ENCODE peak calls at places on chromosomes 16 and 17, in five cellular contexts. P, I, L, G and B are unnamed samples.

GRCh38 chr17:55969577-55969976 is 183.7 kb upstream of the ANKFN1 start:
- DNase-seq in P (no peak), I (no peak), L (no peak), G (no peak), B (no peak)

GRCh38 chr16:47113130-47113529 is 30.6 kb downstream of the NETO2 start:
- DNase-seq in P (no peak), I (no peak), L (no peak), G (no peak), B (no peak)

GRCh38 chr17:42459983-42460300 is 1.3 kb downstream of the ATP6V0A1 start:
- DNase-seq in P (no peak), I (no peak), L (no peak), G (no peak), B (no peak)

GRCh38 chr17:48543854-48544355 is 1.0 kb downstream of the HOXB2 start:
- DNase-seq in P (no peak), I (peak), L (no peak), G (no peak), B (peak)

GRCh38 chr17:63774141-63774981 is at the start of gene DDX42:
- DNase-seq in P (peak), I (no peak), L (peak), G (peak), B (no peak)

GRCh38 chr17:40341808-40342574 is 22.5 kb downstream of the GJD3 start:
- DNase-seq in P (no peak), I (no peak), L (peak), G (peak), B (no peak)

GRCh38 chr16:13866073-13866472 is 53.9 kb upstream of the ERCC4 start:
- DNase-seq in P (no peak), I (no peak), L (peak), G (peak), B (no peak)

GRCh38 chr17:72467841-72468653 is 347.2 kb downstream of the SOX9 start:
- DNase-seq in P (no peak), I (no peak), L (no peak), G (no peak), B (no peak)

GRCh38 chr16:58126451-58126968 is 2.7 kb downstream of the CFAP20 start:
- DNase-seq in P (no peak), I (no peak), L (no peak), G (no peak), B (no peak)

DNA sequence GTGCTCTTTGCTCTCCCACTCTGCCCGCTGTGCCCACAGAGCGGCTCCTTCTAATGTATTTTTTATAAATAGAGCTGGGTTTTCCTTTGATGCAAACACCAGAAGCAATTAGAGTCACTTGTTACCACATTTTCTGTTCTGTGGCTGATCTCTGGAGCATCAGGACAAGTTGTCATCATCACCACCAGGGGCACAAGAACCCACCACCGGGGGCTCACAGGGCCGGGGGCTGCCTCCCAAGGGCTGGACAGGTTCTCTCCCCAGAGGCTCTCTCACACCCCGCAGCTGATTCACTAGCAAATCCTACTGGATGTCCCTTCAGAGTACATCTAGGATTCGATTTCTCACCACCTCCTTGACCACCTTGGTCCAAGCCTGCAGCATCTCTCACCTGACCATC is 18.5 kb downstream of the C16orf82 start:
- DNase-seq in P (no peak), I (no peak), L (no peak), G (no peak), B (no peak)
- TF ChIP-seq CTCF in P (no peak), I (no peak), L (no peak), G (no peak), B (no peak)

GRCh38 chr17:28427372-28427771 is 21.4 kb upstream of the SLC46A1 start:
- DNase-seq in P (no peak), I (no peak), L (no peak), G (no peak), B (no peak)

GRCh38 chr17:28425206-28425605 is 19.2 kb upstream of the SLC46A1 start:
- DNase-seq in P (no peak), I (no peak), L (no peak), G (no peak), B (no peak)

GRCh38 chr17:28421775-28422305 is 15.8 kb upstream of the SLC46A1 start:
- DNase-seq in P (no peak), I (no peak), L (no peak), G (no peak), B (no peak)

DNA sequence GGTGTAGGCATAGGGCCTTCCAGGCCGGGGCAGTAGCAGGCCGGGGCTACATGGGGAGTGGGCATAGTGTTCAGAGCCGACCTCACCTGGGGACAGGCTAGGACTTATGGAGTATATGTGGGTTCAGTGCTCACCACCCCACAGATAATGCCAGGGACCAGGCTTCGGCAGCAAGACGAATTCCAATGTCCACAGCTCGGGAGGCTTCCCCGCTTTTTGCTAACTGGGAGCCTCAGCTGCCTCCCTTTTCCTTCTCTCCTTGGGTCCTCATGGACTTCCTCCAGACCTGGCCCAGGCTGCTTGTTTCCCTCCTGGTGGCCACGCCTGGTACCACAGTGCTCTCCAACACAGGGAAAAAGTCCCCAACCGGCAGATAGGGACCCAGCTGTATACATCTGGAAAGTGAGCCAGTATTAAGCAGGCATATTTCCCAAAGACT is 20.1 kb upstream of the SLC46A1 start:
- DNase-seq in P (no peak), I (no peak), L (peak), G (peak), B (no peak)
- TF ChIP-seq CTCF in P (peak), I (no peak), L (no peak), G (peak), B (no peak)

GRCh38 chr17:82703036-82703745 is 4.7 kb upstream of the RAB40B start:
- DNase-seq in P (no peak), I (no peak), L (no peak), G (no peak), B (no peak)
- TF ChIP-seq CTCF in P (no peak), I (no peak), L (no peak), G (no peak), B (no peak)

GRCh38 chr16:60203525-60204124 is 1469.5 kb upstream of the GOT2 start:
- DNase-seq in P (no peak), I (no peak), L (peak), G (peak), B (no peak)
- TF ChIP-seq CTCF in P (peak), I (no peak), L (peak), G (peak), B (no peak)

GRCh38 chr17:19672009-19672837 is 23.7 kb downstream of the ALDH3A2 start:
- DNase-seq in P (no peak), I (no peak), L (no peak), G (no peak), B (no peak)
- TF ChIP-seq CTCF in P (peak), I (no peak), L (peak), G (no peak), B (no peak)

GRCh38 chr16:55326261-55326802 is 2.3 kb downstream of the IRX6 start:
- DNase-seq in P (no peak), I (no peak), L (no peak), G (no peak), B (no peak)

GRCh38 chr16:55325458-55326109 is 1.6 kb downstream of the IRX6 start:
- DNase-seq in P (no peak), I (no peak), L (no peak), G (no peak), B (no peak)

GRCh38 chr16:55322327-55322726 is 1.7 kb upstream of the IRX6 start:
- DNase-seq in P (no peak), I (no peak), L (no peak), G (no peak), B (no peak)

GRCh38 chr16:55324491-55325447 is 766 bp downstream of the IRX6 start:
- DNase-seq in P (no peak), I (no peak), L (no peak), G (peak), B (no peak)

DNA sequence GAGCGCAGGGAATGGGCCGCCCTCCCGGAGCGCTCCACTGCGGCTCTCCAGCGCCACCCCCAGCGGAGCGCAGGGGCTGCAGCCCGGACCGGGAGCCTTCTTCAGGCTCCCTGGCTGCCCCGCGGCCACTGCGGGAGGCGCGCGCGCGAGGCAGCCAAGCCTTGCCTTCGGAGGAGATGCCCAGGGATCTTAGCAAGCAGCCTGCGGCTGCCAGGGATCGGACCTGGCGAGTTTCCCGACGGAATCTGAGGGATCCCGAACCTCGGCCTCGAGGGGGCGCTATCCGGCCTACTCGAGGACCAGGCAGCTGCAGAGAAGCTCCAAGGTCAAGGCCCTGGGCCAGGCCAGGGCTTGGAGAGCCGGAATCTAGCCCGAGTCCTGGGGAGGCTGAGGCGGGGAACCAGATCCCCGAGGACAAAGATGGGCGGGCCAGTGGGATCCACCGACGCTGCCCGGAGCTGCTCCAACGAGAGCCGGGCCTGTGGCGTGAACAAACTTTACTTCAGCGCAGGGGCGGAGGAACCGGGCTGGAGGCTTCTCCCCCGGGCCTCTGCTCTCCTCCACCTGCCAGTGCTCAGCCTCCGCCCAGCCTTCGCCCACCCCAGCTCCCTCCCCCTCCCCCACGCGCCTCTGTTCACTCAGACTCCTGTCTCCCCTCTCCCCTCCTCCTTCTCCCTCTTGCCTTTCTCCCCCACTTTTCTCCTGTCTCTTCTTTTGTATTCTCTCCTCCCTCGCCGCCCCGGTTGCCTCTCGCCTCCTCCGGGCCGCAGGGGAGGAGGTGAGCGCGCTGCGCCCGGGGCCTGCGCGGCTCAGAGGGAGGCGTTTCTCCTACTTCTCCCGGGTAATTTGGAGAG is at the start of gene IRX6:
- DNase-seq in P (no peak), I (no peak), L (peak), G (peak), B (no peak)
- TF ChIP-seq CTCF in P (peak), I (no peak), L (peak), G (peak), B (no peak)

DNA sequence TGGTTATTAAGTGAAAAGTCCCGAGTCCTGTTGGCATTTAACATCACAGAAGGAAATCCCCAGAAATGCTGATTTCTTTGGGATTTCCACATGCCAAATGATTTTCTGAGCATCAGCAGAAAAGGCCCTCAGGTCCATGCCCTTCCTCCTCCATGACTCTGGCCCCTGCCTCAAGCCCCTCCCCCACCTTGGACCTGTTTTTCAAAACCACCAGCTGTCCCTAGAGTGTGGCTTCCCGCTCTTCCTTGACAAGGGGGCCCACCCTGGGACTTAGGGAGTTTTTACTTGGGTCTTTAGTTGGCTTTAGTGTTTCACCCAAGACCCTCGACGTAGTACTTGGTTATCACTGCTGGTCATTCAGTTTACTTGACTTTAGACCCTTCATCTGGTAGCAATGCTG is 68.9 kb downstream of the ARSG start:
- DNase-seq in P (no peak), I (no peak), L (no peak), G (no peak), B (no peak)
- TF ChIP-seq CTCF in P (no peak), I (no peak), L (no peak), G (no peak), B (no peak)

GRCh38 chr17:81481011-81481799 is 31.4 kb downstream of the ACTG1 start:
- DNase-seq in P (no peak), I (peak), L (peak), G (peak), B (peak)

GRCh38 chr17:81481815-81482505 is 30.6 kb downstream of the ACTG1 start:
- DNase-seq in P (no peak), I (no peak), L (no peak), G (no peak), B (no peak)

GRCh38 chr17:81479672-81480071 is 32.9 kb downstream of the ACTG1 start:
- DNase-seq in P (no peak), I (no peak), L (no peak), G (no peak), B (no peak)

GRCh38 chr17:81479175-81479574 is 33.4 kb downstream of the ACTG1 start:
- DNase-seq in P (no peak), I (no peak), L (no peak), G (no peak), B (no peak)

GRCh38 chr17:81480140-81480917 is 32.3 kb downstream of the ACTG1 start:
- DNase-seq in P (no peak), I (no peak), L (no peak), G (no peak), B (no peak)
- TF ChIP-seq CTCF in P (no peak), I (no peak), L (no peak), G (no peak), B (no peak)

GRCh38 chr16:56042416-56042815 is 148.9 kb upstream of the GNAO1 start:
- DNase-seq in P (no peak), I (no peak), L (no peak), G (no peak), B (no peak)

GRCh38 chr16:56047307-56048234 is 143.7 kb upstream of the GNAO1 start:
- DNase-seq in P (no peak), I (no peak), L (no peak), G (no peak), B (no peak)

GRCh38 chr16:56038564-56039098 is 152.7 kb upstream of the GNAO1 start:
- DNase-seq in P (no peak), I (no peak), L (no peak), G (no peak), B (no peak)

GRCh38 chr16:56041556-56042140 is 149.6 kb upstream of the GNAO1 start:
- DNase-seq in P (no peak), I (peak), L (peak), G (peak), B (no peak)
- TF ChIP-seq CTCF in P (peak), I (no peak), L (no peak), G (no peak), B (no peak)

GRCh38 chr16:86019446-86020047 is 120.6 kb downstream of the IRF8 start:
- DNase-seq in P (no peak), I (no peak), L (no peak), G (peak), B (peak)
- TF ChIP-seq CTCF in P (no peak), I (no peak), L (no peak), G (peak), B (no peak)